ENCODE peak calls at places on chromosomes 6 and 20, in four cellular contexts. One of them, this sample, is unnamed.
A peak's percentile ranks its signal among the peaks of the same experiment; 100 is the strongest.

GRCh38 chr6:23222724-23223123 is 653.4 kb downstream of the HDGFL1 start:
- DNase-seq in right atrium auricular region: no peak
- DNase-seq in lung: no peak
- DNase-seq in BE2C: no peak
- DNase-seq in this sample: no peak

GRCh38 chr20:37670426-37670825 is 23.4 kb upstream of the CTNNBL1 start:
- DNase-seq in lung: no peak
- DNase-seq in right atrium auricular region: no peak
- DNase-seq in BE2C: peak; percentile 89
- DNase-seq in this sample: peak; percentile 54

GRCh38 chr6:30918675-30919074 is 4.6 kb downstream of the VARS2 start:
- DNase-seq in BE2C: no peak
- DNase-seq in lung: no peak
- DNase-seq in right atrium auricular region: no peak
- DNase-seq in this sample: no peak

GRCh38 chr6:33744895-33745546 is 1.7 kb downstream of the IP6K3 start:
- DNase-seq in right atrium auricular region: no peak
- DNase-seq in BE2C: no peak
- DNase-seq in lung: no peak
- DNase-seq in this sample: no peak

GRCh38 chr6:20692023-20692422 is 157.8 kb downstream of the CDKAL1 start:
- DNase-seq in BE2C: no peak
- DNase-seq in right atrium auricular region: no peak
- DNase-seq in lung: no peak
- DNase-seq in this sample: peak; percentile 37

GRCh38 chr6:150395388-150396009 is 26.7 kb downstream of the IYD start:
- DNase-seq in BE2C: peak; percentile 54
- DNase-seq in lung: peak; percentile 61
- DNase-seq in right atrium auricular region: no peak
- DNase-seq in this sample: peak; percentile 65

GRCh38 chr6:33590531-33591198 is 10.6 kb upstream of the BAK1 start:
- DNase-seq in right atrium auricular region: no peak
- DNase-seq in lung: peak; percentile 76
- DNase-seq in BE2C: no peak
- DNase-seq in this sample: peak; percentile 39

GRCh38 chr6:119566546-119567263 is 217.1 kb upstream of the MAN1A1 start:
- DNase-seq in lung: no peak
- DNase-seq in BE2C: peak; percentile 85
- DNase-seq in right atrium auricular region: no peak
- DNase-seq in this sample: no peak

GRCh38 chr6:167676000-167676665 is 150.6 kb upstream of the AFDN start:
- DNase-seq in lung: no peak
- DNase-seq in BE2C: no peak
- DNase-seq in right atrium auricular region: no peak
- DNase-seq in this sample: no peak

DNA sequence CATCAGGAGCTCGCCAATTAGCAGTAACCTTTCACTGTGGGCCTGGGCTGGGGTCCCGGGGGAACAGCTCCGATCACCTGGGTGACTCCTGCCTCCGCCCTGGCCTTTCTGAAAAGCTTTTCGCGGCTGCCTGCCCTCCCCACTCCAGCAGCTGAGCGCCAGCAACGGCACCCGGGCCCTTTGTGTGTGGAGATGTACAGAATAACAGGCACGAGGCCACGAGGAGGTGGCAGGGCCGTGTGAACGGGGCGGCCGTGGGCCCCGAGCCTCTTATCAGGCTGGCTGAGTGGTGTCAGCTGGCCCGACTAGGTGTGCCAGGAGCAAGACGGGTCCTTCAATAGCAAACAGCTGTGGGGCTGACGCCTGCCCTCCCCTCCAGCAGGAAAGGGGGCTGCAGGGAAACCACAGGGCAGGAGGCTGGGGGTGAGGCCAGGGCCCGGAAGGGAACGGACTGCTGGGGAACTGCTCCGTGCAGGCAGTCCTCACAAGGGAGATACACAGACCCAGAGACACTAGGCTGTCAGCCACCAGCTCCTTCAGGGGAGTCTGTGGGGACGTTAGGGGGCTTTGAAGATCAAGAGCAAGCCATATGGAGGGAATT is 56.7 kb downstream of the NOL4L start:
- DNase-seq in lung: no peak
- DNase-seq in BE2C: peak; percentile 61
- DNase-seq in right atrium auricular region: no peak
- DNase-seq in this sample: no peak
- H3K4me3 ChIP-seq in lung: no peak overlapping the region
- H3K4me3 ChIP-seq in BE2C: peak overlapping the region; percentile 44
- H3K4me3 ChIP-seq in right atrium auricular region: no peak overlapping the region
- H3K4me3 ChIP-seq in this sample: no peak overlapping the region

GRCh38 chr20:24149881-24150307 is 161.3 kb upstream of the GGTLC1 start:
- DNase-seq in lung: no peak
- DNase-seq in BE2C: peak; percentile 53
- DNase-seq in right atrium auricular region: peak; percentile 50
- DNase-seq in this sample: no peak
- TF ChIP-seq CTCF in lung: no peak
- TF ChIP-seq CTCF in BE2C: peak; percentile 67
- TF ChIP-seq CTCF in right atrium auricular region: peak; percentile 55
- TF ChIP-seq CTCF in this sample: peak; percentile 54

DNA sequence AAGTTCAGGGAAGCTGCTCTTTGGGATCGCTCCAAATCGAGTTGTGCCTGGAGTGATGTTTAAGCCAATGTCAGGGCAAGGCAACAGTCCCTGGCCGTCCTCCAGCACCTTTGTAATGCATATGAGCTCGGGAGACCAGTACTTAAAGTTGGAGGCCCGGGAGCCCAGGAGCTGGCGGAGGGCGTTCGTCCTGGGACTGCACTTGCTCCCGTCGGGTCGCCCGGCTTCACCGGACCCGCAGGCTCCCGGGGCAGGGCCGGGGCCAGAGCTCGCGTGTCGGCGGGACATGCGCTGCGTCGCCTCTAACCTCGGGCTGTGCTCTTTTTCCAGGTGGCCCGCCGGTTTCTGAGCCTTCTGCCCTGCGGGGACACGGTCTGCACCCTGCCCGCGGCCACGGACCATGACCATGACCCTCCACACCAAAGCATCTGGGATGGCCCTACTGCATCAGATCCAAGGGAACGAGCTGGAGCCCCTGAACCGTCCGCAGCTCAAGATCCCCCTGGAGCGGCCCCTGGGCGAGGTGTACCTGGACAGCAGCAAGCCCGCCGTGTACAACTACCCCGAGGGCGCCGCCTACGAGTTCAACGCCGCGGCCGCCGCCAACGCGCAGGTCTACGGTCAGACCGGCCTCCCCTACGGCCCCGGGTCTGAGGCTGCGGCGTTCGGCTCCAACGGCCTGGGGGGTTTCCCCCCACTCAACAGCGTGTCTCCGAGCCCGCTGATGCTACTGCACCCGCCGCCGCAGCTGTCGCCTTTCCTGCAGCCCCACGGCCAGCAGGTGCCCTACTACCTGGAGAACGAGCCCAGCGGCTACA is at the start of gene ESR1:
- DNase-seq in lung: no peak
- DNase-seq in right atrium auricular region: no peak
- DNase-seq in BE2C: no peak
- DNase-seq in this sample: no peak
- H3K4me3 ChIP-seq in lung: peak within 1 kb of the TSS; percentile 2
- H3K4me3 ChIP-seq in right atrium auricular region: peak within 1 kb of the TSS; percentile 35
- H3K4me3 ChIP-seq in BE2C: no peak within 1 kb of the TSS
- H3K4me3 ChIP-seq in this sample: no peak within 1 kb of the TSS

DNA sequence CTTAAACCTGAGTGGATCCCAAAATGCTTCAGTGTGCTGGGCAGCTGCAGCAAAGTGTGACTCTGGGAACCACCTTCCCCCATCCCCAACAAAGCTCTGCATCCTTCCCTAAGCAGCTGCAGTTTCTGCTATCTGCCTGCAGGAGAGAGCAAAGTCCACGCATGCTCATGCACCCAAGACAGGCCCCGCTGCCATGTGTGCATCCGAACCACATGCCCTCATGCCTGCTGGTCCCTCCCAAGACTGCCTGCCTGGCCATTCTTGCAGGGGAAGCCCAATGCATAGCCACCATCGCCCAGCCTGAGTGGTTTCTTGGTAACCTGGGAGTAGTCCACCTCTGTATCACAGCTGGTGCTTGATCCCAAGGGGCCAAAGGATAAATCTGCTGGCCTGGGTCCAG is 94.3 kb upstream of the OLIG3 start:
- DNase-seq in BE2C: no peak
- DNase-seq in lung: no peak
- DNase-seq in right atrium auricular region: no peak
- DNase-seq in this sample: no peak
- TF ChIP-seq CTCF in BE2C: peak; percentile 17
- TF ChIP-seq CTCF in lung: no peak
- TF ChIP-seq CTCF in right atrium auricular region: no peak
- TF ChIP-seq CTCF in this sample: no peak

DNA sequence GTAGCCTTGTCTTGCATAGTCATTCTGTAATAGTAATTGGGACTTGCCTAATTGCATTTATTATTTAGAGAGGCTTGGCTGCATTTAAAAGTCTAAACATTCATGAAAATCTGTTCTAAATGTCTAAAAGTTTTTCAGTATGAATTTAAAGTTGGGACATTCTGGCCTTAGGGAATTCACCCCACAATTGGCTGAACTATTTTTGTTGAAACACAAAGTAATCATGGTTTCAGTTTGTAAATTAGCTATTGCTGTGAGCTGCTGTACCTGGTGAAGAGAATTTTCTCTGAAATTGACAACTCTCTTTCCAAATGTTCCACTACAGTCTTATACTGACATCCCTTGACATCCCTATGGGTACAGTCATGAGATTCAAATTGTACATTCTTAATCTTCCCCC is 253.0 kb downstream of the FARS2 start:
- DNase-seq in right atrium auricular region: no peak
- DNase-seq in BE2C: no peak
- DNase-seq in lung: no peak
- DNase-seq in this sample: no peak
- H3K4me3 ChIP-seq in right atrium auricular region: no peak overlapping the region
- H3K4me3 ChIP-seq in BE2C: no peak overlapping the region
- H3K4me3 ChIP-seq in lung: no peak overlapping the region
- H3K4me3 ChIP-seq in this sample: no peak overlapping the region

GRCh38 chr6:49606696-49607390 is 29.8 kb downstream of the RHAG start:
- DNase-seq in BE2C: peak; percentile 64
- DNase-seq in right atrium auricular region: no peak
- DNase-seq in lung: no peak
- DNase-seq in this sample: peak; percentile 81

GRCh38 chr6:49607391-49607982 is 29.2 kb downstream of the RHAG start:
- DNase-seq in lung: no peak
- DNase-seq in BE2C: no peak
- DNase-seq in right atrium auricular region: no peak
- DNase-seq in this sample: no peak
- TF ChIP-seq CTCF in lung: no peak
- TF ChIP-seq CTCF in BE2C: no peak
- TF ChIP-seq CTCF in right atrium auricular region: no peak
- TF ChIP-seq CTCF in this sample: no peak

DNA sequence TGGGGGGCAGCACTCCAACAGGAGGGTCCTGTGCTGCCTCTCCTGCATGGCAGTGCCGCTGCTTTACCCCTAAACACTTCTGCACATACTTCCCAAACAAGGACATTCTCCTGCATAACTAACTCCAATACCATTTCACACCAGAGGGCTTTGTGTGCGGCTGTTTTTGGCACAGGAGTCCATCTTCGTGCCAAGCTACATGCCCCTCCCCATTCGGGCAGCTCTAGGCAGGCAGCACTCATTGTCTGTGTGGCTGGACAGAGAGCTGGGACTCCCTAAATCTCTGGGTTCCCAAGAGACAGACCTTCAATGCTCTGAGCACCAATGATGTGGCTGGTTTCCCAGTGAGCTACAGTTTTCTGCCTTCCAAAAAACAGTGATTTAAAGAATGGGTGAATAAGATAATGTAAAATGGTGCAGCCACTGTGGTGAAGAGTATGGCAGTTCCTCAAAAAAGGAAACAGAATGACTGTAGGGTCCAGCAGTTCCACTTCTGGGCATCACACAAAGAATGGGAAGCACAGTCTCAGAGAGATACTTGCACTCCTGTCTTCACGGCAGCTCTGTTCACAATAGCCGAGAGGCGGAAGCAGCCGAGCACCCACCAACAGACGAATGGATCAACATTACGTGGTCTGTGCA is 80.3 kb upstream of the DUSP22 start:
- DNase-seq in BE2C: no peak
- DNase-seq in right atrium auricular region: no peak
- DNase-seq in lung: no peak
- DNase-seq in this sample: no peak
- H3K4me3 ChIP-seq in BE2C: no peak overlapping the region
- H3K4me3 ChIP-seq in right atrium auricular region: no peak overlapping the region
- H3K4me3 ChIP-seq in lung: no peak overlapping the region
- H3K4me3 ChIP-seq in this sample: no peak overlapping the region

GRCh38 chr20:3670511-3670910 is 7.3 kb upstream of the GFRA4 start:
- DNase-seq in lung: no peak
- DNase-seq in right atrium auricular region: no peak
- DNase-seq in BE2C: no peak
- DNase-seq in this sample: no peak
- TF ChIP-seq CTCF in lung: no peak
- TF ChIP-seq CTCF in right atrium auricular region: no peak
- TF ChIP-seq CTCF in BE2C: no peak
- TF ChIP-seq CTCF in this sample: no peak

DNA sequence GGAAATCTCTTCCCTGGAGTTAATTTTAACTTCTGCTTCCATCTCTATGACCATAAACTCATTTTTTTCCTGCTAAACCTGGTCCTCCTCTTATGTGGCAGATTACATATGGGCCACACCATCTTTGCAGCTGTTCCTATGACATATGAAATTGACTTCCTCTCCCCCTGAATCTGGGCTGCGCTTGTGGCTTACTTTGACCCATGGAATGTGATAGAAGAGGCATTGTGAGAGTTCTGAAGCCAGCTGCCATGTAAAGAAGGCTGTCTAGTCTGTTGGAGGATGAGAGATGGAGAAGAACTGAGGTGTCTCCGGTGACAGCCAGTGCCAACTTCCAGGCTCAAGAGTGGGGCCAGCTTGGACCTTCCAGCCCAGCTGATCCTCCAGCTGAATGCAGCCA is 100.1 kb downstream of the CDC5L start:
- DNase-seq in right atrium auricular region: no peak
- DNase-seq in lung: no peak
- DNase-seq in BE2C: no peak
- DNase-seq in this sample: peak; percentile 33
- H3K4me3 ChIP-seq in right atrium auricular region: no peak overlapping the region
- H3K4me3 ChIP-seq in lung: no peak overlapping the region
- H3K4me3 ChIP-seq in BE2C: no peak overlapping the region
- H3K4me3 ChIP-seq in this sample: no peak overlapping the region

GRCh38 chr6:140677781-140678528 is 1303.5 kb upstream of the CITED2 start:
- DNase-seq in lung: no peak
- DNase-seq in right atrium auricular region: no peak
- DNase-seq in BE2C: no peak
- DNase-seq in this sample: no peak
- TF ChIP-seq CTCF in lung: no peak
- TF ChIP-seq CTCF in right atrium auricular region: no peak
- TF ChIP-seq CTCF in BE2C: no peak
- TF ChIP-seq CTCF in this sample: no peak